ENCODE peak calls at places on chromosomes 2 and 18, in six cellular contexts. H is mesenchymal stem cell; A is effector memory CD4-positive, alpha-beta T cell; V is fibroblast of lung; E is IMR-90; I is body of pancreas. U is an unnamed sample.
A peak's percentile ranks its signal among the peaks of the same experiment; 100 is the strongest.

GRCh38 chr2:200199576-200200263 is 106.8 kb upstream of the SPATS2L start:
- DNase-seq in E (no peak), A (no peak), H (no peak), I (no peak), V (no peak), U (no peak)

GRCh38 chr2:176895158-176895557 is 317.4 kb upstream of the HNRNPA3 start:
- DNase-seq in I (no peak), E (no peak), A (no peak), H (no peak), V (no peak), U (no peak)

GRCh38 chr2:19769513-19769912 is 132.3 kb downstream of the TTC32 start:
- DNase-seq in A (no peak), H (no peak), I (no peak), V (peak; percentile 30), E (peak; percentile 20), U (no peak)

GRCh38 chr2:130798472-130799221 is 38.1 kb upstream of the ARHGEF4 start:
- DNase-seq in V (peak; percentile 17), H (peak; percentile 1), I (peak; percentile 46), A (no peak), E (no peak), U (no peak)

GRCh38 chr2:44452184-44452583 is 90.4 kb downstream of the CAMKMT start:
- DNase-seq in E (no peak), I (no peak), A (no peak), V (no peak), H (no peak), U (no peak)

GRCh38 chr18:30556112-30556511 is 486.4 kb downstream of the DSC3 start:
- DNase-seq in I (no peak), V (no peak), A (no peak), H (no peak), E (no peak), U (no peak)

GRCh38 chr2:3608373-3609278 is 13.7 kb downstream of the COLEC11 start:
- DNase-seq in I (no peak), A (no peak), V (no peak), E (no peak), H (no peak), U (no peak)

GRCh38 chr2:207993141-207993763 is 32.1 kb downstream of the PLEKHM3 start:
- DNase-seq in V (peak; percentile 33), H (no peak), A (no peak), I (no peak), E (peak; percentile 77), U (no peak)

GRCh38 chr2:128420776-128421175 is 102.1 kb upstream of the HS6ST1 start:
- DNase-seq in E (no peak), I (peak; percentile 41), A (no peak), V (no peak), H (no peak), U (no peak)

GRCh38 chr2:67854103-67854502 is 208.7 kb downstream of the C1D start:
- DNase-seq in A (no peak), I (no peak), V (no peak), E (no peak), H (no peak), U (no peak)

GRCh38 chr2:168050377-168050776 is 197.0 kb downstream of the STK39 start:
- DNase-seq in I (no peak), E (no peak), A (no peak), H (no peak), V (no peak), U (no peak)

GRCh38 chr18:67525328-67526110 is 9.0 kb upstream of the DSEL start:
- DNase-seq in I (peak; percentile 74), A (no peak), V (peak; percentile 99), E (peak; percentile 99), H (peak; percentile 90), U (peak; percentile 70)

GRCh38 chr2:233354971-233355574 is 779 bp downstream of the DGKD start:
- DNase-seq in I (peak; percentile 65), E (no peak), A (no peak), V (peak; percentile 15), H (peak; percentile 21), U (no peak)

GRCh38 chr2:58649746-58650145 is 408.6 kb upstream of the FANCL start:
- DNase-seq in I (no peak), H (no peak), E (no peak), A (no peak), V (no peak), U (no peak)

GRCh38 chr2:74001781-74002514 is 17.2 kb downstream of the TET3 start:
- DNase-seq in E (no peak), H (no peak), I (no peak), V (no peak), A (no peak), U (no peak)

GRCh38 chr2:69955029-69955428 is 6.4 kb downstream of the ASPRV1 start:
- DNase-seq in V (no peak), E (peak; percentile 26), I (no peak), A (no peak), H (no peak), U (no peak)

GRCh38 chr2:99660616-99661416 is 171.0 kb upstream of the REV1 start:
- DNase-seq in A (no peak), E (no peak), I (no peak), H (no peak), V (no peak), U (no peak)

GRCh38 chr18:13477147-13477683 is 249.1 kb downstream of the FAM210A start:
- DNase-seq in A (no peak), I (no peak), E (no peak), V (no peak), H (no peak), U (no peak)

GRCh38 chr2:32832821-32833220 is 113.9 kb upstream of the LTBP1 start:
- DNase-seq in A (no peak), H (peak; percentile 30), E (peak; percentile 80), V (peak; percentile 52), I (no peak), U (no peak)

GRCh38 chr18:39743463-39743862 is 2177.9 kb upstream of the CELF4 start:
- DNase-seq in H (no peak), V (no peak), I (no peak), A (no peak), E (no peak), U (no peak)

GRCh38 chr18:74153377-74153776 is 5.1 kb downstream of the TIMM21 start:
- DNase-seq in H (no peak), E (no peak), I (no peak), V (peak; percentile 6), A (no peak), U (no peak)

DNA sequence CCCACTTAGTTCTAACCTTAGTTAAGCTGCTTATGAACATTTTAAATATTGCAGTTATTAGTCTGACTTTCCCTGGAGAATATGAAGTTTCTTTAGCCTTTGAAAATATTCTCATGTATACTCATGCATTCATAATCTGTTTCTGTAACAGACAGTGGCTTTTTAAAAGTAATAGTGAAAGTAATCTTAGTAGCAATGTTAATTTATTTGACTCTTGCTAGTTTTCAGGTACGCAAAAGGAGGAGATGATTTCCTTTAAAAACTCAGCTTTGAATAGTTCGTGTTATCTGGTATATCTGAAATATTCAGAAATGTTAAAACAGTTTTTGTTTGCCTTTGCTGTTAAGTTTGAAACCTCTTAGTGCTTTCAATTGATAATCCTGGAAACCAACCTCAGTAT is 3.8 kb downstream of the ANKRD12 start:
- DNase-seq in A (no peak), E (no peak), V (no peak), H (no peak), I (no peak), U (no peak)
- H3K4me3 ChIP-seq in A (peak overlapping the region; percentile 81), E (no peak overlapping the region), V (no peak overlapping the region), H (peak overlapping the region; percentile 99), I (no peak overlapping the region), U (no peak overlapping the region)

GRCh38 chr2:7661532-7661931 is 744.3 kb downstream of the RNF144A start:
- DNase-seq in E (no peak), I (no peak), A (no peak), H (no peak), V (no peak), U (no peak)

GRCh38 chr2:7660816-7661215 is 743.6 kb downstream of the RNF144A start:
- DNase-seq in V (no peak), A (no peak), I (no peak), H (no peak), E (no peak), U (no peak)

GRCh38 chr2:7653617-7654016 is 736.4 kb downstream of the RNF144A start:
- DNase-seq in I (no peak), E (no peak), A (no peak), H (no peak), V (no peak), U (no peak)

GRCh38 chr2:7655629-7656028 is 738.4 kb downstream of the RNF144A start:
- DNase-seq in E (no peak), A (no peak), V (no peak), H (no peak), I (no peak), U (no peak)

GRCh38 chr2:7658486-7658885 is 741.3 kb downstream of the RNF144A start:
- DNase-seq in E (no peak), A (no peak), H (no peak), I (no peak), V (no peak), U (no peak)
- H3K4me1 ChIP-seq in E (no peaks in the 10 kb centered on the region), A (no peaks in the 10 kb centered on the region), H (no peaks in the 10 kb centered on the region), I (no peaks in the 10 kb centered on the region), V (no peaks in the 10 kb centered on the region), U (no peaks in the 10 kb centered on the region)

DNA sequence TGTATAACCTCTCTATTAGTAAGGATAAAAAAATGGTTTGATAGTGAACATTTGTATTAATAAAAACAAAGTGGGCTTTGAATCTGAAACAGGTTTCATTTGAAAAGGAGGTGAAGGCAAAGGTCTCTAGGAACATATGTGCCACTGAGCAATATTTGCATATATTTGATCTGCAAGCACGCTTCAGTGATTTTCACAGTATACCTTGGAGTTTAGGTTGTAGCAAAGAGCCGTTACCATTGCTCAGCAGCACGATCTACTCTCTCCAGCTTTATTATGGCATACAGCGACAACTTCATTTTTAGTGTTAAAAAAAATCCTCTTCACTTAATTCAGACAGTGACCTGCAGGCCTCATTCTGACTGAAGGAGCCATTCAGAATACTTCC is 75.8 kb upstream of the ZEB2 start:
- DNase-seq in V (no peak), I (no peak), E (no peak), A (no peak), H (no peak), U (no peak)
- H3K27ac ChIP-seq in V (no peak overlapping the region), I (no peak overlapping the region), E (peak overlapping the region; percentile 11), A (no peak overlapping the region), H (peak overlapping the region; percentile 7), U (peak overlapping the region; percentile 57)

GRCh38 chr2:188276255-188276654 is 15.4 kb upstream of the GULP1 start:
- DNase-seq in E (no peak), V (no peak), I (no peak), A (no peak), H (no peak), U (no peak)

GRCh38 chr2:188282907-188283306 is 8.8 kb upstream of the GULP1 start:
- DNase-seq in V (no peak), H (no peak), I (no peak), A (no peak), E (no peak), U (no peak)

GRCh38 chr2:188280811-188281222 is 10.9 kb upstream of the GULP1 start:
- DNase-seq in H (no peak), E (no peak), V (no peak), I (no peak), A (no peak), U (no peak)

GRCh38 chr2:188278388-188279092 is 13.1 kb upstream of the GULP1 start:
- DNase-seq in E (no peak), V (no peak), A (no peak), H (no peak), I (no peak), U (no peak)

DNA sequence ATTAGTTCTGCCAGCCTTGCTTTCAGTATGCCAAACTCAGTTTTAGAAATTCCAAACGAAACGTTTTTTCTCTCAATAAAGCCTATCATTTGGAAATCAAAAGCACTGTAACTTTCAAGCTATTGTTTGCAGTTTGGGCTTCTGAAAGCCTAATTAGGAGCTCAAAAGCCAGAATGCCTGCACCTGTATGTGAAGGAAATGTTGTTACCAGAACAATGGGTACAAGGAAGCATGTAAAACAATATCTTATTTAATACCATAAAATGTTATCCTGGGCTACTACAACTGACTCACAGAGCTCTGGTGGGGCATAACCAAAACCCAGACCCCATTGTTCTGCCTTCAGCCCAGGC is 12.6 kb upstream of the GULP1 start:
- DNase-seq in E (no peak), A (no peak), I (no peak), V (no peak), H (no peak), U (no peak)
- H3K4me3 ChIP-seq in E (no peak overlapping the region), A (no peak overlapping the region), I (no peak overlapping the region), V (peak overlapping the region; percentile 38), H (no peak overlapping the region), U (no peak overlapping the region)